ENCODE peak calls at places on chromosomes 4 and X, in seven cellular contexts. One of them, this sample, is unnamed.

GRCh38 chrX:1477801-1478458 is 25.2 kb upstream of the ASMTL start:
- DNase-seq in mucosa of descending colon: no peak
- DNase-seq in stimulated activated CD8-positive, alpha-beta memory T cell treated with anti-CD3 and anti-CD28 coated beads, Interleukin-15, amount 100 ng/mL, for 24 hours: no peak
- DNase-seq in NCI-H69: no peak
- DNase-seq in stomach: no peak
- DNase-seq in substantia nigra: no peak
- DNase-seq in prostate gland: no peak
- DNase-seq in this sample: peak

GRCh38 chr4:153634737-153635353 is 49.2 kb upstream of the TLR2 start:
- DNase-seq in substantia nigra: no peak
- DNase-seq in stomach: no peak
- DNase-seq in NCI-H69: peak
- DNase-seq in stimulated activated CD8-positive, alpha-beta memory T cell treated with anti-CD3 and anti-CD28 coated beads, Interleukin-15, amount 100 ng/mL, for 24 hours: no peak
- DNase-seq in mucosa of descending colon: no peak
- DNase-seq in prostate gland: no peak
- DNase-seq in this sample: peak

GRCh38 chr4:6443035-6444023 is 29.1 kb downstream of the PPP2R2C start:
- DNase-seq in NCI-H69: no peak
- DNase-seq in mucosa of descending colon: no peak
- DNase-seq in stimulated activated CD8-positive, alpha-beta memory T cell treated with anti-CD3 and anti-CD28 coated beads, Interleukin-15, amount 100 ng/mL, for 24 hours: no peak
- DNase-seq in substantia nigra: no peak
- DNase-seq in prostate gland: no peak
- DNase-seq in stomach: no peak
- DNase-seq in this sample: peak

GRCh38 chrX:41167888-41168287 is 82.6 kb downstream of the USP9X start:
- DNase-seq in stomach: no peak
- DNase-seq in substantia nigra: no peak
- DNase-seq in mucosa of descending colon: no peak
- DNase-seq in stimulated activated CD8-positive, alpha-beta memory T cell treated with anti-CD3 and anti-CD28 coated beads, Interleukin-15, amount 100 ng/mL, for 24 hours: no peak
- DNase-seq in prostate gland: no peak
- DNase-seq in NCI-H69: peak
- DNase-seq in this sample: peak

GRCh38 chrX:26952213-26952612 is 510.9 kb downstream of the PPP4R3C start:
- DNase-seq in NCI-H69: no peak
- DNase-seq in prostate gland: no peak
- DNase-seq in stimulated activated CD8-positive, alpha-beta memory T cell treated with anti-CD3 and anti-CD28 coated beads, Interleukin-15, amount 100 ng/mL, for 24 hours: no peak
- DNase-seq in mucosa of descending colon: no peak
- DNase-seq in stomach: no peak
- DNase-seq in substantia nigra: no peak
- DNase-seq in this sample: no peak

GRCh38 chr4:31984872-31985271 is 1264.7 kb downstream of the PCDH7 start:
- DNase-seq in stimulated activated CD8-positive, alpha-beta memory T cell treated with anti-CD3 and anti-CD28 coated beads, Interleukin-15, amount 100 ng/mL, for 24 hours: no peak
- DNase-seq in substantia nigra: no peak
- DNase-seq in prostate gland: no peak
- DNase-seq in stomach: no peak
- DNase-seq in NCI-H69: no peak
- DNase-seq in mucosa of descending colon: no peak
- DNase-seq in this sample: peak

GRCh38 chrX:19034025-19034424 is 50.1 kb upstream of the PHKA2 start:
- DNase-seq in stimulated activated CD8-positive, alpha-beta memory T cell treated with anti-CD3 and anti-CD28 coated beads, Interleukin-15, amount 100 ng/mL, for 24 hours: no peak
- DNase-seq in prostate gland: no peak
- DNase-seq in NCI-H69: no peak
- DNase-seq in mucosa of descending colon: no peak
- DNase-seq in stomach: no peak
- DNase-seq in substantia nigra: no peak
- DNase-seq in this sample: no peak

GRCh38 chr4:105710678-105711077 is 2.1 kb downstream of the GSTCD start:
- DNase-seq in stomach: no peak
- DNase-seq in NCI-H69: peak
- DNase-seq in prostate gland: no peak
- DNase-seq in mucosa of descending colon: no peak
- DNase-seq in substantia nigra: no peak
- DNase-seq in stimulated activated CD8-positive, alpha-beta memory T cell treated with anti-CD3 and anti-CD28 coated beads, Interleukin-15, amount 100 ng/mL, for 24 hours: no peak
- DNase-seq in this sample: no peak

GRCh38 chr4:159547645-159548308 is 444.9 kb downstream of the RAPGEF2 start:
- DNase-seq in prostate gland: no peak
- DNase-seq in mucosa of descending colon: no peak
- DNase-seq in stomach: no peak
- DNase-seq in substantia nigra: no peak
- DNase-seq in stimulated activated CD8-positive, alpha-beta memory T cell treated with anti-CD3 and anti-CD28 coated beads, Interleukin-15, amount 100 ng/mL, for 24 hours: no peak
- DNase-seq in NCI-H69: no peak
- DNase-seq in this sample: peak

GRCh38 chrX:150198776-150199175 is 164.3 kb upstream of the MAMLD1 start:
- DNase-seq in substantia nigra: no peak
- DNase-seq in mucosa of descending colon: no peak
- DNase-seq in stomach: no peak
- DNase-seq in stimulated activated CD8-positive, alpha-beta memory T cell treated with anti-CD3 and anti-CD28 coated beads, Interleukin-15, amount 100 ng/mL, for 24 hours: no peak
- DNase-seq in NCI-H69: no peak
- DNase-seq in prostate gland: no peak
- DNase-seq in this sample: peak

GRCh38 chr4:115234405-115235093 is 121.1 kb upstream of the NDST4 start:
- DNase-seq in stomach: no peak
- DNase-seq in prostate gland: no peak
- DNase-seq in stimulated activated CD8-positive, alpha-beta memory T cell treated with anti-CD3 and anti-CD28 coated beads, Interleukin-15, amount 100 ng/mL, for 24 hours: no peak
- DNase-seq in mucosa of descending colon: no peak
- DNase-seq in NCI-H69: peak
- DNase-seq in substantia nigra: no peak
- DNase-seq in this sample: peak

GRCh38 chr4:3407930-3408792 is 33.6 kb upstream of the HGFAC start:
- DNase-seq in prostate gland: no peak
- DNase-seq in stimulated activated CD8-positive, alpha-beta memory T cell treated with anti-CD3 and anti-CD28 coated beads, Interleukin-15, amount 100 ng/mL, for 24 hours: no peak
- DNase-seq in substantia nigra: no peak
- DNase-seq in stomach: no peak
- DNase-seq in mucosa of descending colon: no peak
- DNase-seq in NCI-H69: no peak
- DNase-seq in this sample: no peak

GRCh38 chr4:128107766-128108165 is 46.7 kb downstream of the LARP1B start:
- DNase-seq in stimulated activated CD8-positive, alpha-beta memory T cell treated with anti-CD3 and anti-CD28 coated beads, Interleukin-15, amount 100 ng/mL, for 24 hours: no peak
- DNase-seq in substantia nigra: no peak
- DNase-seq in mucosa of descending colon: no peak
- DNase-seq in stomach: no peak
- DNase-seq in NCI-H69: no peak
- DNase-seq in prostate gland: no peak
- DNase-seq in this sample: peak

GRCh38 chrX:109902665-109903064 is 100.2 kb upstream of the TMEM164 start:
- DNase-seq in stomach: no peak
- DNase-seq in stimulated activated CD8-positive, alpha-beta memory T cell treated with anti-CD3 and anti-CD28 coated beads, Interleukin-15, amount 100 ng/mL, for 24 hours: no peak
- DNase-seq in substantia nigra: no peak
- DNase-seq in prostate gland: no peak
- DNase-seq in mucosa of descending colon: no peak
- DNase-seq in NCI-H69: no peak
- DNase-seq in this sample: peak

GRCh38 chrX:78103656-78104446 is at the start of gene PGK1:
- DNase-seq in prostate gland: peak
- DNase-seq in stimulated activated CD8-positive, alpha-beta memory T cell treated with anti-CD3 and anti-CD28 coated beads, Interleukin-15, amount 100 ng/mL, for 24 hours: peak
- DNase-seq in substantia nigra: peak
- DNase-seq in NCI-H69: peak
- DNase-seq in mucosa of descending colon: peak
- DNase-seq in stomach: peak
- DNase-seq in this sample: peak

GRCh38 chr4:101400096-101400495 is 52.8 kb upstream of the PPP3CA start:
- DNase-seq in NCI-H69: no peak
- DNase-seq in substantia nigra: no peak
- DNase-seq in prostate gland: no peak
- DNase-seq in mucosa of descending colon: no peak
- DNase-seq in stimulated activated CD8-positive, alpha-beta memory T cell treated with anti-CD3 and anti-CD28 coated beads, Interleukin-15, amount 100 ng/mL, for 24 hours: no peak
- DNase-seq in stomach: no peak
- DNase-seq in this sample: peak